ENCODE peak calls at places on chromosomes 13 and 19, in five cellular contexts. I, K, D, M and R are unnamed samples. For H3K4me1, the result is how much of the 10 kb centered on the place peaks cover.

GRCh38 chr19:7869910-7870511 is 4.2 kb downstream of the PRR36 start:
- DNase-seq in K (peak), I (no peak), D (peak), M (peak), R (peak)

GRCh38 chr19:38429055-38429810 is 3.2 kb upstream of the RASGRP4 start:
- DNase-seq in I (no peak), D (no peak), K (no peak), M (peak), R (no peak)

GRCh38 chr13:27991881-27992280 is 3.4 kb upstream of the URAD start:
- DNase-seq in I (no peak), M (no peak), D (no peak), K (no peak), R (no peak)

GRCh38 chr19:27858981-27859581 is 1353.9 kb downstream of the UQCRFS1 start:
- DNase-seq in M (no peak), D (no peak), I (no peak), K (no peak), R (no peak)

GRCh38 chr13:37039908-37040307 is 19.6 kb downstream of the SUPT20H start:
- DNase-seq in I (no peak), D (no peak), M (no peak), K (no peak), R (no peak)

GRCh38 chr13:44431150-44431549 is 57.5 kb downstream of the SERP2 start:
- DNase-seq in K (no peak), M (no peak), D (peak), I (no peak), R (no peak)

GRCh38 chr13:95485518-95486144 is 66.9 kb upstream of the CLDN10 start:
- DNase-seq in K (no peak), I (no peak), D (no peak), M (no peak), R (no peak)

GRCh38 chr19:11182994-11183393 is 14.4 kb downstream of the KANK2 start:
- DNase-seq in I (no peak), M (no peak), D (no peak), K (no peak), R (no peak)

DNA sequence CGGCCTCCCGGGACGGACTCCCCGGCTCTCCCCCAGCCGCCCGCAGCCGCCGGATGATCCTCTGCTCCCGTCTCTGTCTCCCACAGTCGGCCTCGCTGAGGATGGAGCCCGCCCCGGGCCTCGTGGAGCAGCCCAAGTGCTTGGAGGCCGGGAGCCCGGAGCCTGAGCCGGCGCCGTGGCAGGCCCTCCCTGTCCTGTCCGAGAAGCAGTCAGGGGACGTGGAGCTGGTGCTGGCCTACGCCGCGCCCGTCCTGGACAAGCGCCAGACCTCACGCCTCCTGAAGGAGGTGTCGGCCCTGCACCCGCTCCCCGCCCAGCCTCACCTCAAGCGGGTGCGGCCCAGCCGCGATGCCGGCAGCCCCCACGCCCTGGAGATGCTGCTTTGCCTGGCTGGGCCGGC is 6.8 kb downstream of the ADAT3 start:
- DNase-seq in D (no peak), M (no peak), I (no peak), K (no peak), R (no peak)
- H3K4me1 ChIP-seq in D (under half), M (under half), I (under half), K (under half), R (under half)

GRCh38 chr13:106819413-106820180 is 251.7 kb upstream of the ARGLU1 start:
- DNase-seq in I (no peak), D (no peak), M (no peak), K (no peak), R (no peak)
- H3K27ac ChIP-seq in I (no peak), D (no peak), M (no peak), K (no peak), R (no peak)

DNA sequence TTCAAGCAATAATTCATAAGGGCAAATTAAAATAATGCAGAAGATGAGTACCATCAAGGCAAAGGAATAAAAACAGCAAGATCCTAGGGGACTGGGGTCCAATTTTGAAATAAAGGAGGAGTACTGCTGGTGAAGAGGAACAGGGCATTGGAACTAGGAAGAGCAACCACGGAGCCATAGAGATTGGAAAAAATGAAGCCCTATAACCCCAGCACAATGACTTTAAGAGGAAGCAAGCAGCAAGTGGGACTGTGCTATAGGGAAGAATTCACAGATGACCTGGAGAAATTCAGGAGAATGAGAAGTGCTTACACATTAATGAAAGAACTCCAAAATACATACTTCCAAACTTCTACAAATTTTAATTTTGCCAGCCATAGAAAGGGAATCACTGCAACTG is 44.9 kb upstream of the ITM2B start:
- DNase-seq in M (no peak), K (no peak), D (no peak), I (no peak), R (no peak)
- H3K4me1 ChIP-seq in M (half or more), K (under half), D (under half), I (under half), R (half or more)

GRCh38 chr13:32041429-32041828 is 9.9 kb downstream of the FRY start:
- DNase-seq in D (no peak), M (no peak), K (no peak), I (no peak), R (no peak)
- H3K27ac ChIP-seq in D (no peak), M (no peak), K (no peak), I (no peak), R (no peak)

DNA sequence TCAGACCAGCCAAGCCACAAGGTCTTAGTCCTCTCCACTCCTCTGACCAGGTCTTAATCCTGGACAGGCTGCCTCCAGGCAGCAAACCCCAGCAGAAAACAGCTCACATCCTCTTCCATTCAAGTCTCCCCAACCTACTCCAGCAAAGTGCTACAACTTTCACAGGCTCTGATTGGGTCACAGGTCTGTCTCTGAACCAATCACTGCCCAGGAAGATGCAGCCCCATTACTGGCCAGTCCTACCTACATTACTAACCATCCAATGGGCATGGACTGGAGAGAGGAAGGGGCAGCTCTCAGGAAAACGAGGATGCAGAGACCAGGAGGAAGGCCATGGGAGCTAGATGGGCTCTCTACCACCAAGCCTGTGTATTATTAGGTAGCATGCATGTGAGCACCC is 12.2 kb downstream of the MED26 start:
- DNase-seq in D (peak), M (no peak), I (no peak), K (no peak), R (no peak)
- H3K4me1 ChIP-seq in D (under half), M (under half), I (under half), K (under half), R (under half)

GRCh38 chr13:76027131-76027530 is 391.0 kb downstream of the LMO7 start:
- DNase-seq in D (peak), M (no peak), I (no peak), K (no peak), R (no peak)
- H3K27ac ChIP-seq in D (no peak), M (no peak), I (no peak), K (no peak), R (no peak)

GRCh38 chr13:110412132-110412912 is 105.2 kb downstream of the COL4A2 start:
- DNase-seq in K (peak), M (peak), D (peak), I (peak), R (no peak)
- H3K4me1 ChIP-seq in K (under half), M (under half), D (under half), I (half or more), R (under half)